ENCODE peak calls at places on chromosomes 3 and 15, in six cellular contexts. C is GM04503; X is tibial artery; Z is stimulated activated CD8-positive, alpha-beta memory T cell treated with anti-CD3 and anti-CD28 coated beads, Interleukin-15, amount 100 ng/mL, for 4 hours; O is neural crest cell; T is left ventricle myocardium superior. Q is an unnamed sample.

GRCh38 chr15:37093480-37094410 is 6.6 kb downstream of the MEIS2 start:
- DNase-seq in Z (no peak), O (no peak), T (no peak), C (no peak), X (no peak), Q (peak)

GRCh38 chr3:151697496-151697895 is 36.2 kb upstream of the AADACL2 start:
- DNase-seq in T (no peak), Z (no peak), C (no peak), X (no peak), O (no peak), Q (no peak)

GRCh38 chr3:30614943-30615342 is 8.5 kb downstream of the TGFBR2 start:
- DNase-seq in Z (no peak), O (no peak), T (no peak), X (no peak), C (no peak), Q (no peak)

GRCh38 chr15:92580021-92580420 is 75.6 kb downstream of the FAM174B start:
- DNase-seq in C (no peak), T (no peak), Z (no peak), O (no peak), X (no peak), Q (no peak)

GRCh38 chr15:100919481-100920405 is 586 bp downstream of the LRRK1 start:
- DNase-seq in C (no peak), T (peak), O (no peak), Z (no peak), X (no peak), Q (no peak)

GRCh38 chr3:8320711-8321458 is 180.7 kb upstream of the LMCD1 start:
- DNase-seq in X (no peak), T (no peak), O (no peak), C (no peak), Z (no peak), Q (no peak)

GRCh38 chr3:104018541-104018940 is 1348.2 kb upstream of the ALCAM start:
- DNase-seq in X (no peak), Z (no peak), O (no peak), T (no peak), C (no peak), Q (no peak)

GRCh38 chr15:74653426-74654082 is 37.9 kb downstream of the CLK3 start:
- DNase-seq in Z (no peak), T (no peak), X (no peak), C (peak), O (no peak), Q (no peak)

GRCh38 chr15:81006124-81006523 is 5.4 kb downstream of the TLNRD1 start:
- DNase-seq in X (no peak), C (no peak), T (no peak), O (no peak), Z (no peak), Q (no peak)

GRCh38 chr15:73686781-73687256 is 2.6 kb downstream of the CD276 start:
- DNase-seq in C (no peak), O (no peak), T (no peak), X (peak), Z (no peak), Q (no peak)

GRCh38 chr3:158103131-158103955 is 2.9 kb downstream of the SHOX2 start:
- DNase-seq in X (peak), C (peak), Z (no peak), T (peak), O (peak), Q (no peak)

GRCh38 chr3:31100519-31100918 is 206.1 kb upstream of the GADL1 start:
- DNase-seq in X (no peak), C (no peak), Z (no peak), T (no peak), O (no peak), Q (no peak)

GRCh38 chr15:74214324-74215021 is 11.9 kb upstream of the STRA6 start:
- DNase-seq in T (no peak), Z (no peak), O (no peak), X (no peak), C (no peak), Q (no peak)

GRCh38 chr15:85716261-85716660 is 78.5 kb downstream of the KLHL25 start:
- DNase-seq in T (no peak), X (no peak), O (no peak), C (no peak), Z (no peak), Q (no peak)

GRCh38 chr3:21158801-21159564 is 592.0 kb downstream of the ZNF385D start:
- DNase-seq in T (no peak), X (no peak), C (peak), Z (no peak), O (no peak), Q (no peak)

GRCh38 chr3:100159564-100160153 is 45.4 kb upstream of the FILIP1L start:
- DNase-seq in T (no peak), Z (no peak), C (peak), O (no peak), X (no peak), Q (no peak)

GRCh38 chr15:37773111-37773860 is 161.2 kb upstream of the TMCO5A start:
- DNase-seq in C (peak), Z (no peak), O (no peak), T (no peak), X (no peak), Q (no peak)

GRCh38 chr3:151412989-151413388 is 28.4 kb upstream of the P2RY12 start:
- DNase-seq in T (no peak), X (no peak), Z (no peak), C (no peak), O (no peak), Q (no peak)

GRCh38 chr3:1190576-1190975 is 97.8 kb downstream of the CNTN6 start:
- DNase-seq in Z (no peak), X (no peak), T (no peak), O (no peak), C (no peak), Q (no peak)

Q was measured in midbrain.